ENCODE peak calls at places on chromosomes 3 and 15, in six cellular contexts. X, R, H, C, G and A are unnamed samples.

GRCh38 chr3:119173325-119173724 is at the start of gene UPK1B:
- DNase-seq in R (no peak), H (no peak), C (no peak), X (no peak), G (no peak), A (no peak)

GRCh38 chr3:18489939-18490338 is 64.8 kb upstream of the SATB1 start:
- DNase-seq in H (no peak), R (no peak), G (no peak), X (no peak), C (no peak), A (no peak)

GRCh38 chr3:99344216-99344615 is 294.2 kb upstream of the COL8A1 start:
- DNase-seq in C (no peak), R (no peak), H (no peak), G (no peak), X (no peak), A (no peak)

GRCh38 chr3:57956119-57956832 is 51.9 kb upstream of the FLNB start:
- DNase-seq in H (peak), R (no peak), G (no peak), C (no peak), X (no peak), A (no peak)

GRCh38 chr3:136942796-136943195 is 15.0 kb upstream of the IL20RB start:
- DNase-seq in H (no peak), C (no peak), R (no peak), G (no peak), X (no peak), A (no peak)

GRCh38 chr3:85077018-85077417 is 118.2 kb downstream of the CADM2 start:
- DNase-seq in R (no peak), X (no peak), H (no peak), G (no peak), C (no peak), A (no peak)

GRCh38 chr3:193850084-193850619 is 257.1 kb downstream of the OPA1 start:
- DNase-seq in G (no peak), X (no peak), R (no peak), C (no peak), H (no peak), A (no peak)

GRCh38 chr3:192851821-192852352 is 65.8 kb downstream of the MB21D2 start:
- DNase-seq in H (peak), C (peak), G (no peak), X (peak), R (peak), A (no peak)

GRCh38 chr3:47890037-47890831 is 87.3 kb downstream of the DHX30 start:
- DNase-seq in G (no peak), R (no peak), X (no peak), H (peak), C (no peak), A (no peak)

GRCh38 chr3:126134219-126134975 is 46.0 kb downstream of the ALDH1L1 start:
- DNase-seq in G (peak), C (peak), X (peak), H (peak), R (peak), A (peak)

GRCh38 chr3:124266517-124266916 is 274.6 kb upstream of the ROPN1 start:
- DNase-seq in G (no peak), C (no peak), X (no peak), R (no peak), H (peak), A (no peak)

GRCh38 chr15:59699810-59700431 is 10.8 kb upstream of the BNIP2 start:
- DNase-seq in X (no peak), R (no peak), C (no peak), H (peak), G (no peak), A (no peak)

GRCh38 chr3:58569287-58570001 is 7.7 kb downstream of the FAM107A start:
- DNase-seq in C (no peak), R (no peak), G (no peak), X (no peak), H (no peak), A (no peak)

GRCh38 chr15:68821898-68822380 is 1.2 kb upstream of the ANP32A start:
- DNase-seq in G (no peak), R (no peak), X (no peak), C (no peak), H (no peak), A (peak)

GRCh38 chr3:52433328-52434060 is 11.4 kb downstream of the SEMA3G start:
- DNase-seq in G (no peak), C (peak), X (no peak), H (peak), R (no peak), A (no peak)

GRCh38 chr15:64029111-64029510 is 17.2 kb downstream of the DAPK2 start:
- DNase-seq in C (no peak), H (no peak), G (no peak), R (no peak), X (no peak), A (no peak)

GRCh38 chr3:13112521-13113345 is 39.5 kb upstream of the IQSEC1 start:
- DNase-seq in X (no peak), H (no peak), C (peak), G (no peak), R (no peak), A (no peak)

GRCh38 chr3:13111173-13111873 is 38.1 kb upstream of the IQSEC1 start:
- DNase-seq in H (no peak), G (no peak), C (peak), X (peak), R (peak), A (no peak)

GRCh38 chr3:13113346-13114335 is 40.4 kb upstream of the IQSEC1 start:
- DNase-seq in H (no peak), R (no peak), C (peak), X (no peak), G (no peak), A (no peak)

GRCh38 chr3:13110678-13111116 is 37.5 kb upstream of the IQSEC1 start:
- DNase-seq in G (no peak), R (peak), H (no peak), X (no peak), C (peak), A (no peak)

GRCh38 chr3:13111874-13112520 is 38.8 kb upstream of the IQSEC1 start:
- DNase-seq in H (no peak), C (peak), X (peak), R (peak), G (no peak), A (no peak)
- H3K27ac ChIP-seq in H (no peak), C (no peak), X (peak), R (peak), G (no peak), A (no peak)

GRCh38 chr15:85022860-85023403 is 41.3 kb downstream of the PDE8A start:
- DNase-seq in R (no peak), C (no peak), H (no peak), X (no peak), G (no peak), A (no peak)

GRCh38 chr15:85025516-85026279 is 44.0 kb downstream of the PDE8A start:
- DNase-seq in R (no peak), G (no peak), X (no peak), H (no peak), C (no peak), A (no peak)

GRCh38 chr15:85026304-85027032 is 44.8 kb downstream of the PDE8A start:
- DNase-seq in G (no peak), R (no peak), X (no peak), H (no peak), C (no peak), A (no peak)

GRCh38 chr15:85024003-85024402 is 42.3 kb downstream of the PDE8A start:
- DNase-seq in C (no peak), G (no peak), R (no peak), H (no peak), X (no peak), A (no peak)

DNA sequence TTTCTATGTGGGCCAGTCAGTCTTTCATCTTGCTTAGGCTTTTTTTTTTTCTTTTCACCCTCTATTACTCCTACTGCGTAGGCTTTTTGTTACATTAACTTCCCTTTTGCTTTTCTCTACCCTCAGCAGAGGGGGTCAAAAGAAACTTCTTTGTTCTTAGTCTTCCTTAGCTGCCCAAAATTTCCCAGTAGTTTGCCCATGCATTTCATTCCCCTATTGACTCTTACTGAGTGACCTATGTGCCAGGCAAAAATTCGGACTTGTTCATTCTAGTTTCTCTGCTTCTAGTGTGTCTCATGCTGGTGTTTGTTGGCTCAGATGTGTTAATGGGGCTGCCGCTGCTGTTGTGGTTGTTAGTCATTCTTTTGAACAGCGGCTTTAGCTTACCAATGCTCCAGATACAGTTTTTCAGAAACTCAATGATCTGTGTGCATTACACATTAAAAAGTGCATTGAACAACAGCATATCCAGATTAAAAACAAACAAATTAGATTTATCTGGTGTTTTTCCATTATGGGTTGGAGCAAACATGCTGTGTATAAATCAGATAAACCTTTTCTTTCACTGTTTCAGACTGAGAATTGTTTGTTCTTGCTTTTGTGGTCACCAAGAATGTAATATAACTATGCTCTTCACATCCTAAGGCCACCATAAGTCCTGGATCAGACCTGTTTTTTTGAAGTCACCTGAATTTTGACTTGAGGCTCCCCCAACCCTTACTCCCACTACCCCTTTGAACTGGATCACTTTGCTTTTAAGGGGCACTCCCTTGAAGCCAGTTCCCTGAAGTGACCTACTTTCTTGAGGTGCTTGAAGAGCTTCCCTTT is 43.1 kb downstream of the PDE8A start:
- DNase-seq in G (no peak), C (no peak), R (no peak), X (no peak), H (peak), A (no peak)
- H3K27ac ChIP-seq in G (no peak), C (no peak), R (peak), X (peak), H (no peak), A (no peak)

GRCh38 chr15:85706779-85707518 is 87.8 kb downstream of the KLHL25 start:
- DNase-seq in X (no peak), C (no peak), R (peak), H (peak), G (no peak), A (peak)

GRCh38 chr15:85709250-85709649 is 85.5 kb downstream of the KLHL25 start:
- DNase-seq in X (no peak), C (no peak), G (no peak), H (no peak), R (no peak), A (no peak)

GRCh38 chr15:85707519-85708338 is 87.0 kb downstream of the KLHL25 start:
- DNase-seq in X (peak), G (no peak), C (no peak), H (peak), R (no peak), A (peak)

GRCh38 chr15:85710340-85710842 is 84.3 kb downstream of the KLHL25 start:
- DNase-seq in X (no peak), C (no peak), H (no peak), G (no peak), R (no peak), A (no peak)

GRCh38 chr15:85708402-85708932 is 86.3 kb downstream of the KLHL25 start:
- DNase-seq in X (peak), R (no peak), G (no peak), H (peak), C (no peak), A (no peak)
- H3K27ac ChIP-seq in X (peak), R (peak), G (peak), H (peak), C (no peak), A (peak)

GRCh38 chr3:105865016-105865623 is 3.7 kb downstream of the CBLB start:
- DNase-seq in H (no peak), G (no peak), R (no peak), X (no peak), C (no peak), A (no peak)
- H3K27ac ChIP-seq in H (no peak), G (peak), R (peak), X (no peak), C (no peak), A (peak)